ENCODE peak calls at places on chromosomes 2 and 18, in eight cellular contexts. Z is mesothelial cell of epicardium, M is NCI-H1930, E is neural crest cell, P is upper lobe of right lung, H is MM.1S, R is amniotic stem cell, A is HTR-8/SVneo. K is an unnamed sample.

GRCh38 chr18:42583197-42583776 is 532.2 kb downstream of the RIT2 start:
- DNase-seq in Z (no peak), M (no peak), E (no peak), P (no peak), H (no peak), R (no peak), A (no peak), K (no peak)

GRCh38 chr2:134460583-134460998 is 206.7 kb downstream of the MGAT5 start:
- DNase-seq in Z (peak), M (peak), E (peak), P (peak), H (peak), R (peak), A (peak), K (peak)

GRCh38 chr18:67875057-67875456 is 358.5 kb upstream of the DSEL start:
- DNase-seq in Z (no peak), M (no peak), E (no peak), P (no peak), H (no peak), R (no peak), A (no peak), K (no peak)

GRCh38 chr2:83874712-83875430 is 584.2 kb downstream of the SUCLG1 start:
- DNase-seq in Z (no peak), M (no peak), E (no peak), P (no peak), H (no peak), R (no peak), A (no peak), K (no peak)

GRCh38 chr2:190765386-190766173 is 115.0 kb upstream of the GLS start:
- DNase-seq in Z (no peak), M (no peak), E (no peak), P (no peak), H (no peak), R (no peak), A (peak), K (peak)

GRCh38 chr2:196170681-196171247 is 614 bp downstream of the STK17B start:
- DNase-seq in Z (no peak), M (no peak), E (no peak), P (peak), H (peak), R (peak), A (no peak), K (peak)

GRCh38 chr2:42567806-42568429 is 514 bp upstream of the MTA3 start:
- DNase-seq in Z (peak), M (peak), E (peak), P (no peak), H (no peak), R (no peak), A (peak), K (no peak)

GRCh38 chr18:74256190-74256589 is 35.6 kb downstream of the CYB5A start:
- DNase-seq in Z (no peak), M (no peak), E (no peak), P (no peak), H (no peak), R (no peak), A (no peak), K (no peak)

GRCh38 chr2:157747695-157748370 is 119.2 kb upstream of the ACVR1C start:
- DNase-seq in Z (no peak), M (no peak), E (no peak), P (no peak), H (no peak), R (peak), A (no peak), K (no peak)

GRCh38 chr2:239365071-239365781 is 35.6 kb downstream of the HDAC4 start:
- DNase-seq in Z (no peak), M (no peak), E (no peak), P (no peak), H (no peak), R (no peak), A (no peak), K (no peak)

GRCh38 chr2:235170016-235170415 is 218.2 kb downstream of the SH3BP4 start:
- DNase-seq in Z (no peak), M (no peak), E (no peak), P (no peak), H (no peak), R (peak), A (peak), K (peak)

GRCh38 chr18:55779711-55780590 is 192.0 kb upstream of the TCF4 start:
- DNase-seq in Z (peak), M (peak), E (peak), P (peak), H (no peak), R (no peak), A (no peak), K (no peak)

GRCh38 chr18:45014047-45014501 is 333.4 kb downstream of the SETBP1 start:
- DNase-seq in Z (no peak), M (no peak), E (no peak), P (no peak), H (no peak), R (peak), A (peak), K (peak)

GRCh38 chr2:189783451-189783926 is 650 bp downstream of the ORMDL1 start:
- DNase-seq in Z (no peak), M (no peak), E (no peak), P (no peak), H (peak), R (no peak), A (peak), K (no peak)

GRCh38 chr2:85709385-85709784 is 15.2 kb downstream of the GNLY start:
- DNase-seq in Z (no peak), M (no peak), E (no peak), P (no peak), H (no peak), R (no peak), A (no peak), K (no peak)

GRCh38 chr2:241496904-241497877 is 11.2 kb downstream of the STK25 start:
- DNase-seq in Z (no peak), M (no peak), E (no peak), P (peak), H (no peak), R (no peak), A (no peak), K (no peak)